ENCODE peak calls at places on chromosomes 4 and X, in seven cellular contexts. One of them, this sample, is unnamed.

GRCh38 chrX:110743679-110744340 is 51.8 kb downstream of the CHRDL1 start:
- DNase-seq in stimulated activated CD4-positive, alpha-beta T cell treated with anti-CD3 and anti-CD28 coated beads, Interleukin-4, amount 100 ng/mL, for 1 hour: no peak
- DNase-seq in astrocyte of the spinal cord: no peak
- DNase-seq in nephron progenitor cell: no peak
- DNase-seq in pancreas: no peak
- DNase-seq in activated CD4-positive, alpha-beta T cell treated with anti-CD3 and anti-CD28 coated beads, Interleukin-2, amount 50 U/mL, for 24 hours: no peak
- DNase-seq in cardiac fibroblast: no peak
- DNase-seq in this sample: no peak

GRCh38 chr4:166400270-166400894 is 527.3 kb downstream of the TLL1 start:
- DNase-seq in nephron progenitor cell: no peak
- DNase-seq in pancreas: no peak
- DNase-seq in activated CD4-positive, alpha-beta T cell treated with anti-CD3 and anti-CD28 coated beads, Interleukin-2, amount 50 U/mL, for 24 hours: no peak
- DNase-seq in astrocyte of the spinal cord: no peak
- DNase-seq in stimulated activated CD4-positive, alpha-beta T cell treated with anti-CD3 and anti-CD28 coated beads, Interleukin-4, amount 100 ng/mL, for 1 hour: no peak
- DNase-seq in cardiac fibroblast: no peak
- DNase-seq in this sample: no peak

GRCh38 chrX:72100824-72101351 is 30.8 kb downstream of the RTL5 start:
- DNase-seq in pancreas: no peak
- DNase-seq in activated CD4-positive, alpha-beta T cell treated with anti-CD3 and anti-CD28 coated beads, Interleukin-2, amount 50 U/mL, for 24 hours: peak
- DNase-seq in stimulated activated CD4-positive, alpha-beta T cell treated with anti-CD3 and anti-CD28 coated beads, Interleukin-4, amount 100 ng/mL, for 1 hour: peak
- DNase-seq in nephron progenitor cell: no peak
- DNase-seq in cardiac fibroblast: no peak
- DNase-seq in astrocyte of the spinal cord: no peak
- DNase-seq in this sample: peak

GRCh38 chrX:138034136-138034535 is 468.2 kb downstream of the ZIC3 start:
- DNase-seq in stimulated activated CD4-positive, alpha-beta T cell treated with anti-CD3 and anti-CD28 coated beads, Interleukin-4, amount 100 ng/mL, for 1 hour: no peak
- DNase-seq in nephron progenitor cell: no peak
- DNase-seq in activated CD4-positive, alpha-beta T cell treated with anti-CD3 and anti-CD28 coated beads, Interleukin-2, amount 50 U/mL, for 24 hours: no peak
- DNase-seq in cardiac fibroblast: no peak
- DNase-seq in astrocyte of the spinal cord: peak
- DNase-seq in pancreas: no peak
- DNase-seq in this sample: no peak

GRCh38 chrX:71618303-71618721 is at the start of gene CXCR3:
- DNase-seq in astrocyte of the spinal cord: peak
- DNase-seq in nephron progenitor cell: no peak
- DNase-seq in cardiac fibroblast: no peak
- DNase-seq in pancreas: peak
- DNase-seq in stimulated activated CD4-positive, alpha-beta T cell treated with anti-CD3 and anti-CD28 coated beads, Interleukin-4, amount 100 ng/mL, for 1 hour: peak
- DNase-seq in activated CD4-positive, alpha-beta T cell treated with anti-CD3 and anti-CD28 coated beads, Interleukin-2, amount 50 U/mL, for 24 hours: peak
- DNase-seq in this sample: peak

GRCh38 chr4:71411976-71412375 is 73.2 kb downstream of the SLC4A4 start:
- DNase-seq in astrocyte of the spinal cord: no peak
- DNase-seq in pancreas: no peak
- DNase-seq in stimulated activated CD4-positive, alpha-beta T cell treated with anti-CD3 and anti-CD28 coated beads, Interleukin-4, amount 100 ng/mL, for 1 hour: no peak
- DNase-seq in activated CD4-positive, alpha-beta T cell treated with anti-CD3 and anti-CD28 coated beads, Interleukin-2, amount 50 U/mL, for 24 hours: no peak
- DNase-seq in cardiac fibroblast: peak
- DNase-seq in nephron progenitor cell: no peak
- DNase-seq in this sample: no peak

GRCh38 chr4:89878611-89879010 is 16.0 kb upstream of the MMRN1 start:
- DNase-seq in activated CD4-positive, alpha-beta T cell treated with anti-CD3 and anti-CD28 coated beads, Interleukin-2, amount 50 U/mL, for 24 hours: no peak
- DNase-seq in stimulated activated CD4-positive, alpha-beta T cell treated with anti-CD3 and anti-CD28 coated beads, Interleukin-4, amount 100 ng/mL, for 1 hour: no peak
- DNase-seq in nephron progenitor cell: no peak
- DNase-seq in cardiac fibroblast: no peak
- DNase-seq in astrocyte of the spinal cord: no peak
- DNase-seq in pancreas: no peak
- DNase-seq in this sample: no peak

GRCh38 chr4:52051615-52052474 is 741 bp downstream of the SPATA18 start:
- DNase-seq in activated CD4-positive, alpha-beta T cell treated with anti-CD3 and anti-CD28 coated beads, Interleukin-2, amount 50 U/mL, for 24 hours: no peak
- DNase-seq in stimulated activated CD4-positive, alpha-beta T cell treated with anti-CD3 and anti-CD28 coated beads, Interleukin-4, amount 100 ng/mL, for 1 hour: peak
- DNase-seq in cardiac fibroblast: peak
- DNase-seq in nephron progenitor cell: peak
- DNase-seq in pancreas: peak
- DNase-seq in astrocyte of the spinal cord: peak
- DNase-seq in this sample: peak

GRCh38 chrX:45771114-45771513 is 570.4 kb upstream of the DIPK2B start:
- DNase-seq in stimulated activated CD4-positive, alpha-beta T cell treated with anti-CD3 and anti-CD28 coated beads, Interleukin-4, amount 100 ng/mL, for 1 hour: no peak
- DNase-seq in cardiac fibroblast: peak
- DNase-seq in activated CD4-positive, alpha-beta T cell treated with anti-CD3 and anti-CD28 coated beads, Interleukin-2, amount 50 U/mL, for 24 hours: no peak
- DNase-seq in astrocyte of the spinal cord: peak
- DNase-seq in nephron progenitor cell: no peak
- DNase-seq in pancreas: no peak
- DNase-seq in this sample: peak

GRCh38 chr4:52951016-52951415 is 88.9 kb downstream of the RASL11B start:
- DNase-seq in pancreas: no peak
- DNase-seq in stimulated activated CD4-positive, alpha-beta T cell treated with anti-CD3 and anti-CD28 coated beads, Interleukin-4, amount 100 ng/mL, for 1 hour: no peak
- DNase-seq in nephron progenitor cell: no peak
- DNase-seq in activated CD4-positive, alpha-beta T cell treated with anti-CD3 and anti-CD28 coated beads, Interleukin-2, amount 50 U/mL, for 24 hours: no peak
- DNase-seq in astrocyte of the spinal cord: peak
- DNase-seq in cardiac fibroblast: no peak
- DNase-seq in this sample: no peak

GRCh38 chr4:146192060-146192459 is 16.5 kb downstream of the LSM6 start:
- DNase-seq in stimulated activated CD4-positive, alpha-beta T cell treated with anti-CD3 and anti-CD28 coated beads, Interleukin-4, amount 100 ng/mL, for 1 hour: no peak
- DNase-seq in activated CD4-positive, alpha-beta T cell treated with anti-CD3 and anti-CD28 coated beads, Interleukin-2, amount 50 U/mL, for 24 hours: no peak
- DNase-seq in astrocyte of the spinal cord: no peak
- DNase-seq in pancreas: no peak
- DNase-seq in cardiac fibroblast: no peak
- DNase-seq in nephron progenitor cell: no peak
- DNase-seq in this sample: no peak

GRCh38 chr4:70958681-70959080 is 34.8 kb upstream of the DCK start:
- DNase-seq in pancreas: no peak
- DNase-seq in astrocyte of the spinal cord: peak
- DNase-seq in activated CD4-positive, alpha-beta T cell treated with anti-CD3 and anti-CD28 coated beads, Interleukin-2, amount 50 U/mL, for 24 hours: no peak
- DNase-seq in nephron progenitor cell: no peak
- DNase-seq in stimulated activated CD4-positive, alpha-beta T cell treated with anti-CD3 and anti-CD28 coated beads, Interleukin-4, amount 100 ng/mL, for 1 hour: no peak
- DNase-seq in cardiac fibroblast: peak
- DNase-seq in this sample: no peak

GRCh38 chr4:10082459-10083272 is 33.9 kb downstream of the WDR1 start:
- DNase-seq in nephron progenitor cell: no peak
- DNase-seq in stimulated activated CD4-positive, alpha-beta T cell treated with anti-CD3 and anti-CD28 coated beads, Interleukin-4, amount 100 ng/mL, for 1 hour: no peak
- DNase-seq in activated CD4-positive, alpha-beta T cell treated with anti-CD3 and anti-CD28 coated beads, Interleukin-2, amount 50 U/mL, for 24 hours: no peak
- DNase-seq in cardiac fibroblast: no peak
- DNase-seq in pancreas: no peak
- DNase-seq in astrocyte of the spinal cord: no peak
- DNase-seq in this sample: peak

GRCh38 chr4:71932941-71933340 is 98.9 kb upstream of the NPFFR2 start:
- DNase-seq in activated CD4-positive, alpha-beta T cell treated with anti-CD3 and anti-CD28 coated beads, Interleukin-2, amount 50 U/mL, for 24 hours: no peak
- DNase-seq in cardiac fibroblast: no peak
- DNase-seq in stimulated activated CD4-positive, alpha-beta T cell treated with anti-CD3 and anti-CD28 coated beads, Interleukin-4, amount 100 ng/mL, for 1 hour: no peak
- DNase-seq in nephron progenitor cell: no peak
- DNase-seq in pancreas: no peak
- DNase-seq in astrocyte of the spinal cord: peak
- DNase-seq in this sample: no peak

GRCh38 chrX:65674351-65674893 is 7.0 kb downstream of the MSN start:
- DNase-seq in astrocyte of the spinal cord: no peak
- DNase-seq in stimulated activated CD4-positive, alpha-beta T cell treated with anti-CD3 and anti-CD28 coated beads, Interleukin-4, amount 100 ng/mL, for 1 hour: no peak
- DNase-seq in pancreas: no peak
- DNase-seq in activated CD4-positive, alpha-beta T cell treated with anti-CD3 and anti-CD28 coated beads, Interleukin-2, amount 50 U/mL, for 24 hours: no peak
- DNase-seq in cardiac fibroblast: no peak
- DNase-seq in nephron progenitor cell: no peak
- DNase-seq in this sample: no peak

GRCh38 chrX:105658136-105658535 is 164.2 kb upstream of the NRK start:
- DNase-seq in pancreas: no peak
- DNase-seq in astrocyte of the spinal cord: peak
- DNase-seq in cardiac fibroblast: peak
- DNase-seq in stimulated activated CD4-positive, alpha-beta T cell treated with anti-CD3 and anti-CD28 coated beads, Interleukin-4, amount 100 ng/mL, for 1 hour: no peak
- DNase-seq in activated CD4-positive, alpha-beta T cell treated with anti-CD3 and anti-CD28 coated beads, Interleukin-2, amount 50 U/mL, for 24 hours: no peak
- DNase-seq in nephron progenitor cell: no peak
- DNase-seq in this sample: no peak

GRCh38 chr4:22508376-22508775 is 7.5 kb downstream of the ADGRA3 start:
- DNase-seq in cardiac fibroblast: no peak
- DNase-seq in astrocyte of the spinal cord: no peak
- DNase-seq in pancreas: no peak
- DNase-seq in nephron progenitor cell: no peak
- DNase-seq in activated CD4-positive, alpha-beta T cell treated with anti-CD3 and anti-CD28 coated beads, Interleukin-2, amount 50 U/mL, for 24 hours: no peak
- DNase-seq in stimulated activated CD4-positive, alpha-beta T cell treated with anti-CD3 and anti-CD28 coated beads, Interleukin-4, amount 100 ng/mL, for 1 hour: no peak
- DNase-seq in this sample: no peak

GRCh38 chr4:73901031-73901430 is 31.8 kb downstream of the CXCL1 start:
- DNase-seq in cardiac fibroblast: peak
- DNase-seq in nephron progenitor cell: no peak
- DNase-seq in activated CD4-positive, alpha-beta T cell treated with anti-CD3 and anti-CD28 coated beads, Interleukin-2, amount 50 U/mL, for 24 hours: no peak
- DNase-seq in pancreas: no peak
- DNase-seq in stimulated activated CD4-positive, alpha-beta T cell treated with anti-CD3 and anti-CD28 coated beads, Interleukin-4, amount 100 ng/mL, for 1 hour: no peak
- DNase-seq in astrocyte of the spinal cord: peak
- DNase-seq in this sample: peak

This sample was measured in left lung.